ENCODE peak calls at places on chromosomes 1 and 21, in four cellular contexts. X is aorta, J is PC-9, T is breast epithelium. S is an unnamed sample. For H3K36me3 and H3K27me3, the result is how much of the 10 kb centered on the place peaks cover.

GRCh38 chr1:21936366-21937031 is 611 bp downstream of the HSPG2 start:
- DNase-seq in X (no peak), J (no peak), T (no peak), S (no peak)

GRCh38 chr1:90840323-90840722 is 123.2 kb upstream of the BARHL2 start:
- DNase-seq in J (no peak), T (no peak), X (no peak), S (no peak)

GRCh38 chr1:108114026-108114599 is 86.0 kb downstream of the SLC25A24 start:
- DNase-seq in X (no peak), T (no peak), J (no peak), S (no peak)

GRCh38 chr1:16960560-16961296 is 19.7 kb downstream of the MFAP2 start:
- DNase-seq in T (peak), X (peak), J (peak), S (peak)

GRCh38 chr1:28553229-28553930 is 495 bp downstream of the TRNAU1AP start:
- DNase-seq in J (peak), X (peak), T (no peak), S (peak)

GRCh38 chr1:162319510-162320160 is 57.0 kb downstream of the SPATA46 start:
- DNase-seq in T (no peak), X (no peak), J (no peak), S (no peak)

GRCh38 chr1:167365360-167365759 is 144.7 kb downstream of the POU2F1 start:
- DNase-seq in T (no peak), X (no peak), J (no peak), S (no peak)

GRCh38 chr1:156738407-156738806 is 2.5 kb downstream of the MRPL24 start:
- DNase-seq in X (no peak), T (no peak), J (no peak), S (no peak)

GRCh38 chr1:61133048-61134019 is 51.0 kb downstream of the NFIA start:
- DNase-seq in X (no peak), J (no peak), T (no peak), S (no peak)

GRCh38 chr1:98055457-98055856 is 134.6 kb upstream of the DPYD start:
- DNase-seq in T (no peak), X (no peak), J (no peak), S (no peak)

GRCh38 chr1:146012703-146013565 is 8.6 kb downstream of the HJV start:
- DNase-seq in T (no peak), J (peak), X (no peak), S (peak)

GRCh38 chr1:100463809-100464424 is 74.0 kb upstream of the GPR88 start:
- DNase-seq in X (peak), T (no peak), J (peak), S (peak)

GRCh38 chr1:207470927-207471326 is 16.8 kb downstream of the CR2 start:
- DNase-seq in T (no peak), J (no peak), X (no peak), S (no peak)

GRCh38 chr21:17343055-17343454 is 169.8 kb upstream of the CXADR start:
- DNase-seq in J (no peak), T (no peak), X (no peak), S (no peak)

GRCh38 chr21:35428489-35428888 is 379.4 kb upstream of the RUNX1 start:
- DNase-seq in J (no peak), T (no peak), X (no peak), S (peak)

GRCh38 chr1:226661271-226661670 is 77.8 kb downstream of the ITPKB start:
- DNase-seq in T (no peak), J (no peak), X (peak), S (no peak)

GRCh38 chr1:231940116-231940515 is 313.5 kb downstream of the DISC1 start:
- DNase-seq in J (no peak), T (no peak), X (no peak), S (no peak)

GRCh38 chr1:16073490-16074104 is at the start of gene FAM131C:
- DNase-seq in T (no peak), X (no peak), J (peak), S (peak)

GRCh38 chr1:24641646-24642151 is 1.4 kb upstream of the SRRM1 start:
- DNase-seq in T (no peak), J (peak), X (peak), S (peak)

GRCh38 chr1:62070384-62071011 is 124.2 kb upstream of the L1TD1 start:
- DNase-seq in T (no peak), J (no peak), X (no peak), S (no peak)

GRCh38 chr1:8589571-8589970 is 227.9 kb downstream of the RERE start:
- DNase-seq in J (no peak), T (no peak), X (no peak), S (no peak)
- H3K36me3 ChIP-seq in J (under half), T (under half), X (under half), S (under half)

DNA sequence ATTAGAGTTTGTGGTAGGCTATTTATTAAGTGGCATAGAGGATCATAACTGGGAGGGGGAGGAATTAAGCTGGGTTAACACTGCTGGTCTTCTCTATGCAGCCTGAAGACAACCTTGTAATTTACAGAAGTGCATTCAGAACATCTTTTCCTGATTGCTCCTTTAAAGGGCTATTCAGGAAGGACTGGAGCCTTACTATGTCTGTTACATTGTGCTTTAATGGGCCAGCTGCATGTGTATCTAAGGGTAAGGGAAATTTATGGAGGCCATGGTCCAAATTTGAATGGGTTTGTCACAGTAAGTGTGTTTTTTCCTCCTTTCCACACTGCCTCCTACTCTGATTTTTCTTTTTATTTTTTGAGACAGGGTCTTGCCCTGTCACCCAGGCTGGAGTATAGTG is 19.6 kb downstream of the C1orf21 start:
- DNase-seq in X (no peak), T (no peak), J (no peak), S (no peak)
- H3K27me3 ChIP-seq in X (under half), T (under half), J (under half), S (under half)

GRCh38 chr1:241997401-241997800 is 1.5 kb downstream of the MAP1LC3C start:
- DNase-seq in J (no peak), T (no peak), X (no peak), S (no peak)
- H3K27ac ChIP-seq in J (no peak), T (no peak), X (no peak), S (no peak)

DNA sequence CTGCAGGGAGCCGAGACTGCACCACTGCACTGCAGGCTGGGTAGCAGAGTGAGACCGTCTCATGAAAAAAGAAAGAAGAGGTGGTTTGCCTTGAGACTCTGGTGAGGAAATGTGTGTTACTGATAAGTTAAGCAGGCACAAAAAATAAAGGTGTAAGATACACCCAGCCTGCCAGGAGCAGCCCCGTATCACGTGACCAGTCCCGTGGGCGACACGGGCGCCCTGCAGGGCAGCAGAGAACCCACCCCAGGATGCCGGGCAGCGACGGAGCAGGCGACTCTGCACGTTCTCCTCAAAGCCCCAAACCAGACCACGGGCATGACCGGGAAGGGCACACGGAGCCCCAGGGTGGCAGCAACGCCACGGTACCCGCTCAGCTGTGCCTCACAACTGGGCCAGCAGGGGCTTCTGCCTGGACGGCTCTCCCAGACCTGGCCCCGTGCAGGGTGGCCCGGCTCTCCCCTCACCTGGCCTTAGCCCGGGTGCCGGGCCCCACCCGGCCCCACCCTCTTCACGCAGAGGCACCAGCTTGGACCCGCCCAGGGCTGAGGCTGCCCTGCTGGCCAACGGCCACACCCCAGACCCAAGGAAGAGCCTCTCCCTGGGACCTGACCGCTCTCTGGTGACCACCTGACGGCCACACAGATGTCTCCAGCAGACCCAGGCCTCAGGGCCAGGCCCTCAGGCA is 8.1 kb upstream of the TNFRSF4 start:
- DNase-seq in T (no peak), X (no peak), J (no peak), S (no peak)
- H3K36me3 ChIP-seq in T (under half), X (under half), J (under half), S (under half)

GRCh38 chr1:44422161-44422560 is 17.1 kb downstream of the RNF220 start:
- DNase-seq in X (no peak), T (no peak), J (no peak), S (no peak)
- H3K27me3 ChIP-seq in X (under half), T (under half), J (under half), S (under half)

GRCh38 chr1:172180886-172181285 is 239.6 kb upstream of the C1orf105 start:
- DNase-seq in J (no peak), X (peak), T (no peak), S (peak)
- H3K27ac ChIP-seq in J (no peak), X (peak), T (peak), S (peak)